ENCODE peak calls at places on chromosome 5, in seven cellular contexts. X, S, Z, E, J, C and G are unnamed samples.

GRCh38 chr5:171647043-171647899 is 138.3 kb upstream of the SMIM23 start:
- DNase-seq in X (no peak), S (no peak), Z (no peak), E (peak), J (no peak), C (no peak), G (peak)

GRCh38 chr5:39523821-39524220 is 99.0 kb upstream of the DAB2 start:
- DNase-seq in X (peak), S (no peak), Z (no peak), E (no peak), J (no peak), C (peak), G (no peak)

GRCh38 chr5:83577036-83577636 is 105.6 kb downstream of the VCAN start:
- DNase-seq in X (no peak), S (no peak), Z (no peak), E (peak), J (no peak), C (no peak), G (no peak)

GRCh38 chr5:113250341-113250953 is 184.3 kb downstream of the TSSK1B start:
- DNase-seq in X (peak), S (no peak), Z (no peak), E (peak), J (no peak), C (no peak), G (peak)

GRCh38 chr5:108196276-108196675 is 185.6 kb downstream of the FBXL17 start:
- DNase-seq in X (no peak), S (no peak), Z (no peak), E (no peak), J (no peak), C (no peak), G (no peak)

GRCh38 chr5:147303251-147303650 is 68.4 kb downstream of the STK32A start:
- DNase-seq in X (no peak), S (no peak), Z (no peak), E (no peak), J (no peak), C (no peak), G (no peak)

GRCh38 chr5:155270737-155271136 is 257.2 kb downstream of the KIF4B start:
- DNase-seq in X (no peak), S (no peak), Z (no peak), E (no peak), J (no peak), C (peak), G (no peak)

GRCh38 chr5:127754727-127755126 is 51.5 kb downstream of the CCDC192 start:
- DNase-seq in X (no peak), S (no peak), Z (no peak), E (no peak), J (no peak), C (no peak), G (no peak)

GRCh38 chr5:37696190-37697021 is 143.4 kb downstream of the GDNF start:
- DNase-seq in X (no peak), S (no peak), Z (no peak), E (no peak), J (no peak), C (no peak), G (peak)

GRCh38 chr5:10863763-10864383 is 102.8 kb upstream of the DAP start:
- DNase-seq in X (no peak), S (peak), Z (peak), E (peak), J (peak), C (peak), G (no peak)

GRCh38 chr5:91164424-91164823 is 218.7 kb downstream of the ARRDC3 start:
- DNase-seq in X (no peak), S (no peak), Z (no peak), E (no peak), J (no peak), C (no peak), G (no peak)

GRCh38 chr5:38551020-38552017 is 5.1 kb downstream of the LIFR start:
- DNase-seq in X (no peak), S (no peak), Z (peak), E (peak), J (no peak), C (no peak), G (no peak)

GRCh38 chr5:50963647-50964584 is 297.5 kb downstream of the PARP8 start:
- DNase-seq in X (no peak), S (no peak), Z (no peak), E (no peak), J (no peak), C (no peak), G (no peak)

GRCh38 chr5:161105563-161105962 is 253.6 kb upstream of the ATP10B start:
- DNase-seq in X (no peak), S (no peak), Z (no peak), E (peak), J (no peak), C (peak), G (peak)